ENCODE peak calls at places on chromosomes 5 and 9, in nine cellular contexts. C, I, B, S, A, L, D, V and W are unnamed samples.

GRCh38 chr5:92641031-92641962 is 939.7 kb downstream of the NR2F1-AS1 start:
- DNase-seq in C (no peak), I (no peak), B (peak; percentile 75), S (peak; percentile 25), A (no peak), L (peak; percentile 68), D (no peak), V (peak; percentile 42), W (no peak)

GRCh38 chr9:94097788-94098413 is 13.6 kb downstream of the PTPDC1 start:
- DNase-seq in C (no peak), I (no peak), B (peak; percentile 91), S (no peak), A (no peak), L (peak; percentile 95), D (no peak), V (peak; percentile 91), W (no peak)

GRCh38 chr5:92371889-92372235 is 988.7 kb upstream of the ARRDC3 start:
- DNase-seq in C (no peak), I (no peak), B (peak; percentile 45), S (no peak), A (no peak), L (peak; percentile 13), D (no peak), V (peak; percentile 23), W (no peak)

GRCh38 chr5:1368236-1368635 is 23.3 kb upstream of the CLPTM1L start:
- DNase-seq in C (no peak), I (no peak), B (no peak), S (no peak), A (no peak), L (no peak), D (no peak), V (no peak), W (no peak)

GRCh38 chr5:32109236-32109635 is 64.9 kb downstream of the GOLPH3 start:
- DNase-seq in C (no peak), I (no peak), B (peak; percentile 52), S (no peak), A (no peak), L (no peak), D (no peak), V (peak; percentile 77), W (no peak)

GRCh38 chr9:111599092-111599947 is at the start of gene PTGR1:
- DNase-seq in C (peak; percentile 40), I (peak; percentile 94), B (peak; percentile 81), S (peak; percentile 89), A (peak; percentile 70), L (peak; percentile 90), D (no peak), V (peak; percentile 88), W (no peak)

GRCh38 chr5:176514244-176514918 is 22.8 kb downstream of the RNF44 start:
- DNase-seq in C (no peak), I (no peak), B (no peak), S (no peak), A (no peak), L (no peak), D (no peak), V (no peak), W (no peak)

GRCh38 chr9:124686918-124687317 is 84.2 kb downstream of the NR6A1 start:
- DNase-seq in C (no peak), I (no peak), B (no peak), S (no peak), A (no peak), L (no peak), D (no peak), V (no peak), W (no peak)

GRCh38 chr9:129988607-129989361 is 54.2 kb downstream of the FNBP1 start:
- DNase-seq in C (no peak), I (no peak), B (no peak), S (peak; percentile 22), A (no peak), L (no peak), D (no peak), V (no peak), W (no peak)

GRCh38 chr5:168364151-168364661 is 72.8 kb downstream of the WWC1 start:
- DNase-seq in C (no peak), I (no peak), B (peak; percentile 7), S (no peak), A (no peak), L (peak; percentile 90), D (no peak), V (peak; percentile 85), W (no peak)

GRCh38 chr9:127534931-127535330 is 77.1 kb upstream of the STXBP1 start:
- DNase-seq in C (no peak), I (no peak), B (no peak), S (no peak), A (no peak), L (no peak), D (no peak), V (peak; percentile 71), W (no peak)

GRCh38 chr9:119020730-119021333 is 348.4 kb downstream of the BRINP1 start:
- DNase-seq in C (no peak), I (no peak), B (no peak), S (peak; percentile 60), A (no peak), L (no peak), D (no peak), V (no peak), W (no peak)

GRCh38 chr5:61344187-61344944 is 12.3 kb downstream of the ZSWIM6 start:
- DNase-seq in C (no peak), I (no peak), B (no peak), S (peak; percentile 41), A (no peak), L (no peak), D (no peak), V (no peak), W (no peak)

GRCh38 chr9:129761901-129762359 is 9.1 kb upstream of the PTGES start:
- DNase-seq in C (no peak), I (no peak), B (peak; percentile 84), S (no peak), A (no peak), L (peak; percentile 91), D (no peak), V (peak; percentile 54), W (no peak)

GRCh38 chr5:39829479-39829878 is 404.7 kb upstream of the DAB2 start:
- DNase-seq in C (no peak), I (no peak), B (no peak), S (no peak), A (no peak), L (no peak), D (no peak), V (no peak), W (no peak)

GRCh38 chr5:96904054-96904931 is 28.0 kb downstream of the ERAP2 start:
- DNase-seq in C (no peak), I (no peak), B (peak; percentile 32), S (no peak), A (no peak), L (peak; percentile 48), D (no peak), V (no peak), W (no peak)

GRCh38 chr9:85377751-85378289 is 363.9 kb downstream of the AGTPBP1 start:
- DNase-seq in C (no peak), I (no peak), B (no peak), S (no peak), A (no peak), L (no peak), D (no peak), V (no peak), W (no peak)

GRCh38 chr9:76403352-76403751 is 9.1 kb upstream of the RFK start:
- DNase-seq in C (no peak), I (no peak), B (peak; percentile 60), S (no peak), A (peak; percentile 21), L (peak; percentile 86), D (no peak), V (peak; percentile 60), W (no peak)

GRCh38 chr5:161167001-161167765 is 315.2 kb upstream of the ATP10B start:
- DNase-seq in C (no peak), I (no peak), B (no peak), S (peak; percentile 4), A (peak; percentile 9), L (no peak), D (no peak), V (peak; percentile 2), W (no peak)

GRCh38 chr5:35229076-35230042 is 928 bp downstream of the PRLR start:
- DNase-seq in C (peak; percentile 49), I (peak; percentile 66), B (no peak), S (peak; percentile 36), A (peak; percentile 16), L (no peak), D (no peak), V (peak; percentile 7), W (no peak)

GRCh38 chr5:127280494-127281220 is 9.9 kb upstream of the MEGF10 start:
- DNase-seq in C (no peak), I (no peak), B (no peak), S (no peak), A (no peak), L (no peak), D (no peak), V (no peak), W (no peak)

GRCh38 chr5:85893996-85894395 is 723.7 kb upstream of the COX7C start:
- DNase-seq in C (no peak), I (no peak), B (no peak), S (no peak), A (no peak), L (no peak), D (no peak), V (no peak), W (no peak)

GRCh38 chr9:5278486-5278885 is 26.0 kb downstream of the RLN2 start:
- DNase-seq in C (no peak), I (no peak), B (no peak), S (no peak), A (no peak), L (no peak), D (no peak), V (no peak), W (no peak)

GRCh38 chr5:148457183-148457620 is 73.4 kb downstream of the FBXO38 start:
- DNase-seq in C (no peak), I (no peak), B (no peak), S (no peak), A (no peak), L (no peak), D (no peak), V (peak; percentile 41), W (no peak)

GRCh38 chr9:14768561-14769234 is 46.2 kb upstream of the CER1 start:
- DNase-seq in C (peak; percentile 10), I (no peak), B (peak; percentile 58), S (peak; percentile 13), A (peak; percentile 18), L (peak; percentile 54), D (no peak), V (peak; percentile 65), W (no peak)

GRCh38 chr9:92648447-92649406 is 21.2 kb downstream of the IPPK start:
- DNase-seq in C (no peak), I (peak; percentile 33), B (no peak), S (no peak), A (no peak), L (no peak), D (no peak), V (no peak), W (no peak)

GRCh38 chr5:17022296-17022695 is 86.2 kb upstream of the MYO10 start:
- DNase-seq in C (no peak), I (no peak), B (no peak), S (peak; percentile 20), A (no peak), L (no peak), D (no peak), V (no peak), W (no peak)

GRCh38 chr5:42944989-42945388 is 95.1 kb downstream of the ANXA2R start:
- DNase-seq in C (no peak), I (no peak), B (peak; percentile 92), S (no peak), A (no peak), L (peak; percentile 90), D (no peak), V (peak; percentile 90), W (no peak)

GRCh38 chr5:374631-375335 is 53.3 kb downstream of the AHRR start:
- DNase-seq in C (peak; percentile 6), I (peak; percentile 61), B (no peak), S (no peak), A (no peak), L (no peak), D (no peak), V (no peak), W (no peak)

GRCh38 chr9:116900543-116900942 is 213.4 kb downstream of the TRIM32 start:
- DNase-seq in C (no peak), I (no peak), B (no peak), S (no peak), A (no peak), L (no peak), D (no peak), V (no peak), W (no peak)

GRCh38 chr9:29575219-29575618 is 2001.9 kb upstream of the C9orf72 start:
- DNase-seq in C (no peak), I (no peak), B (no peak), S (no peak), A (no peak), L (peak; percentile 3), D (no peak), V (no peak), W (no peak)